ENCODE peak calls at places on chromosomes 1 and 21, in nine cellular contexts. One of them, this sample, is unnamed.

GRCh38 chr1:36248250-36248894 is 24.1 kb downstream of the THRAP3 start:
- DNase-seq in right lobe of liver: peak; percentile 72
- DNase-seq in AG04449: no peak
- DNase-seq in IMR-90: peak; percentile 93
- DNase-seq in T-helper 17 cell: no peak
- DNase-seq in DMS79: no peak
- DNase-seq in KG1: no peak
- DNase-seq in prostate gland: peak; percentile 58
- DNase-seq in G401: no peak
- DNase-seq in this sample: no peak

GRCh38 chr21:43306911-43307676 is 119.8 kb downstream of the SIK1 start:
- DNase-seq in right lobe of liver: peak; percentile 10
- DNase-seq in AG04449: no peak
- DNase-seq in IMR-90: peak; percentile 28
- DNase-seq in T-helper 17 cell: no peak
- DNase-seq in DMS79: no peak
- DNase-seq in KG1: no peak
- DNase-seq in prostate gland: no peak
- DNase-seq in G401: no peak
- DNase-seq in this sample: no peak

GRCh38 chr1:67059331-67059730 is 5.4 kb upstream of the SLC35D1 start:
- DNase-seq in right lobe of liver: no peak
- DNase-seq in AG04449: no peak
- DNase-seq in IMR-90: peak; percentile 16
- DNase-seq in T-helper 17 cell: no peak
- DNase-seq in DMS79: no peak
- DNase-seq in KG1: no peak
- DNase-seq in prostate gland: no peak
- DNase-seq in G401: no peak
- DNase-seq in this sample: no peak

GRCh38 chr1:151210830-151211229 is 12.5 kb downstream of the PIP5K1A start:
- DNase-seq in right lobe of liver: no peak
- DNase-seq in AG04449: no peak
- DNase-seq in IMR-90: peak; percentile 72
- DNase-seq in T-helper 17 cell: no peak
- DNase-seq in DMS79: no peak
- DNase-seq in KG1: no peak
- DNase-seq in prostate gland: no peak
- DNase-seq in G401: no peak
- DNase-seq in this sample: no peak

GRCh38 chr1:21338568-21339401 is 48.5 kb upstream of the ECE1 start:
- DNase-seq in right lobe of liver: peak; percentile 90
- DNase-seq in AG04449: no peak
- DNase-seq in IMR-90: peak; percentile 93
- DNase-seq in T-helper 17 cell: no peak
- DNase-seq in DMS79: peak; percentile 88
- DNase-seq in KG1: no peak
- DNase-seq in prostate gland: peak; percentile 87
- DNase-seq in G401: no peak
- DNase-seq in this sample: no peak

GRCh38 chr1:207853372-207853757 is 57.6 kb downstream of the CD34 start:
- DNase-seq in right lobe of liver: no peak
- DNase-seq in AG04449: no peak
- DNase-seq in IMR-90: peak; percentile 19
- DNase-seq in T-helper 17 cell: no peak
- DNase-seq in DMS79: no peak
- DNase-seq in KG1: no peak
- DNase-seq in prostate gland: no peak
- DNase-seq in G401: no peak
- DNase-seq in this sample: no peak

GRCh38 chr1:114154146-114154962 is 685 bp upstream of the SYT6 start:
- DNase-seq in right lobe of liver: no peak
- DNase-seq in AG04449: no peak
- DNase-seq in IMR-90: no peak
- DNase-seq in T-helper 17 cell: no peak
- DNase-seq in DMS79: peak; percentile 4
- DNase-seq in KG1: no peak
- DNase-seq in prostate gland: no peak
- DNase-seq in G401: peak; percentile 62
- DNase-seq in this sample: peak; percentile 54

GRCh38 chr21:29105218-29105617 is 25.2 kb upstream of the MAP3K7CL start:
- DNase-seq in right lobe of liver: no peak
- DNase-seq in AG04449: no peak
- DNase-seq in IMR-90: peak; percentile 63
- DNase-seq in T-helper 17 cell: no peak
- DNase-seq in DMS79: no peak
- DNase-seq in KG1: no peak
- DNase-seq in prostate gland: no peak
- DNase-seq in G401: no peak
- DNase-seq in this sample: no peak

GRCh38 chr1:201552941-201553341 is 14.0 kb downstream of the NAV1 start:
- DNase-seq in right lobe of liver: no peak
- DNase-seq in AG04449: no peak
- DNase-seq in IMR-90: peak; percentile 76
- DNase-seq in T-helper 17 cell: no peak
- DNase-seq in DMS79: no peak
- DNase-seq in KG1: no peak
- DNase-seq in prostate gland: no peak
- DNase-seq in G401: no peak
- DNase-seq in this sample: peak; percentile 63

GRCh38 chr1:172905452-172905851 is 145.3 kb downstream of the TNFSF18 start:
- DNase-seq in right lobe of liver: no peak
- DNase-seq in AG04449: no peak
- DNase-seq in IMR-90: peak; percentile 73
- DNase-seq in T-helper 17 cell: no peak
- DNase-seq in DMS79: no peak
- DNase-seq in KG1: no peak
- DNase-seq in prostate gland: no peak
- DNase-seq in G401: no peak
- DNase-seq in this sample: no peak

GRCh38 chr1:110616587-110616986 is 10.4 kb upstream of the KCNA2 start:
- DNase-seq in right lobe of liver: no peak
- DNase-seq in AG04449: no peak
- DNase-seq in IMR-90: peak; percentile 10
- DNase-seq in T-helper 17 cell: no peak
- DNase-seq in DMS79: no peak
- DNase-seq in KG1: peak; percentile 12
- DNase-seq in prostate gland: no peak
- DNase-seq in G401: no peak
- DNase-seq in this sample: no peak

GRCh38 chr1:19682257-19682656 is 17.6 kb downstream of the HTR6 start:
- DNase-seq in right lobe of liver: no peak
- DNase-seq in AG04449: peak; percentile 67
- DNase-seq in IMR-90: peak; percentile 93
- DNase-seq in T-helper 17 cell: no peak
- DNase-seq in DMS79: no peak
- DNase-seq in KG1: no peak
- DNase-seq in prostate gland: no peak
- DNase-seq in G401: no peak
- DNase-seq in this sample: peak; percentile 24

GRCh38 chr1:40703316-40703715 is 11.8 kb downstream of the NFYC start:
- DNase-seq in right lobe of liver: no peak
- DNase-seq in AG04449: no peak
- DNase-seq in IMR-90: peak; percentile 87
- DNase-seq in T-helper 17 cell: no peak
- DNase-seq in DMS79: peak; percentile 14
- DNase-seq in KG1: no peak
- DNase-seq in prostate gland: no peak
- DNase-seq in G401: no peak
- DNase-seq in this sample: no peak

GRCh38 chr1:12206792-12207424 is 22.9 kb upstream of the VPS13D start:
- DNase-seq in right lobe of liver: no peak
- DNase-seq in AG04449: no peak
- DNase-seq in IMR-90: no peak
- DNase-seq in T-helper 17 cell: no peak
- DNase-seq in DMS79: peak; percentile 78
- DNase-seq in KG1: no peak
- DNase-seq in prostate gland: no peak
- DNase-seq in G401: no peak
- DNase-seq in this sample: no peak

GRCh38 chr1:54312874-54313316 is 93.3 kb downstream of the SSBP3 start:
- DNase-seq in right lobe of liver: peak; percentile 61
- DNase-seq in AG04449: no peak
- DNase-seq in IMR-90: peak; percentile 77
- DNase-seq in T-helper 17 cell: no peak
- DNase-seq in DMS79: no peak
- DNase-seq in KG1: no peak
- DNase-seq in prostate gland: no peak
- DNase-seq in G401: no peak
- DNase-seq in this sample: no peak

GRCh38 chr1:152189657-152190442 is 30.8 kb upstream of the RPTN start:
- DNase-seq in right lobe of liver: peak; percentile 54
- DNase-seq in AG04449: no peak
- DNase-seq in IMR-90: peak; percentile 38
- DNase-seq in T-helper 17 cell: peak; percentile 37
- DNase-seq in DMS79: no peak
- DNase-seq in KG1: peak; percentile 43
- DNase-seq in prostate gland: peak; percentile 66
- DNase-seq in G401: peak; percentile 13
- DNase-seq in this sample: peak; percentile 61

GRCh38 chr1:246153796-246154212 is 353.3 kb downstream of the SMYD3 start:
- DNase-seq in right lobe of liver: no peak
- DNase-seq in AG04449: no peak
- DNase-seq in IMR-90: peak; percentile 50
- DNase-seq in T-helper 17 cell: no peak
- DNase-seq in DMS79: no peak
- DNase-seq in KG1: no peak
- DNase-seq in prostate gland: no peak
- DNase-seq in G401: no peak
- DNase-seq in this sample: no peak

GRCh38 chr1:205375816-205376545 is 19.3 kb upstream of the KLHDC8A start:
- DNase-seq in right lobe of liver: no peak
- DNase-seq in AG04449: no peak
- DNase-seq in IMR-90: peak; percentile 68
- DNase-seq in T-helper 17 cell: no peak
- DNase-seq in DMS79: no peak
- DNase-seq in KG1: no peak
- DNase-seq in prostate gland: peak; percentile 23
- DNase-seq in G401: peak; percentile 41
- DNase-seq in this sample: peak; percentile 65

GRCh38 chr1:23899070-23899469 is 14.1 kb downstream of the CNR2 start:
- DNase-seq in right lobe of liver: no peak
- DNase-seq in AG04449: no peak
- DNase-seq in IMR-90: no peak
- DNase-seq in T-helper 17 cell: no peak
- DNase-seq in DMS79: no peak
- DNase-seq in KG1: no peak
- DNase-seq in prostate gland: no peak
- DNase-seq in G401: no peak
- DNase-seq in this sample: no peak

GRCh38 chr21:41671859-41672542 is 94.9 kb downstream of the RIPK4 start:
- DNase-seq in right lobe of liver: no peak
- DNase-seq in AG04449: no peak
- DNase-seq in IMR-90: no peak
- DNase-seq in T-helper 17 cell: no peak
- DNase-seq in DMS79: no peak
- DNase-seq in KG1: no peak
- DNase-seq in prostate gland: no peak
- DNase-seq in G401: no peak
- DNase-seq in this sample: no peak

GRCh38 chr1:246450485-246451251 is 56.4 kb downstream of the SMYD3 start:
- DNase-seq in right lobe of liver: no peak
- DNase-seq in AG04449: no peak
- DNase-seq in IMR-90: peak; percentile 35
- DNase-seq in T-helper 17 cell: no peak
- DNase-seq in DMS79: peak; percentile 15
- DNase-seq in KG1: no peak
- DNase-seq in prostate gland: no peak
- DNase-seq in G401: peak; percentile 73
- DNase-seq in this sample: peak; percentile 29

GRCh38 chr1:85943526-85943925 is 213.0 kb downstream of the COL24A1 start:
- DNase-seq in right lobe of liver: no peak
- DNase-seq in AG04449: no peak
- DNase-seq in IMR-90: no peak
- DNase-seq in T-helper 17 cell: no peak
- DNase-seq in DMS79: no peak
- DNase-seq in KG1: no peak
- DNase-seq in prostate gland: no peak
- DNase-seq in G401: no peak
- DNase-seq in this sample: no peak

GRCh38 chr1:153122831-153123421 is 9.6 kb upstream of the SPRR2F start:
- DNase-seq in right lobe of liver: no peak
- DNase-seq in AG04449: no peak
- DNase-seq in IMR-90: no peak
- DNase-seq in T-helper 17 cell: no peak
- DNase-seq in DMS79: peak; percentile 94
- DNase-seq in KG1: no peak
- DNase-seq in prostate gland: no peak
- DNase-seq in G401: no peak
- DNase-seq in this sample: no peak

GRCh38 chr1:99986656-99987225 is 16.9 kb downstream of the SLC35A3 start:
- DNase-seq in right lobe of liver: no peak
- DNase-seq in AG04449: no peak
- DNase-seq in IMR-90: no peak
- DNase-seq in T-helper 17 cell: no peak
- DNase-seq in DMS79: no peak
- DNase-seq in KG1: no peak
- DNase-seq in prostate gland: no peak
- DNase-seq in G401: no peak
- DNase-seq in this sample: no peak

GRCh38 chr21:34846601-34847112 is 177.9 kb downstream of the CLIC6 start:
- DNase-seq in right lobe of liver: no peak
- DNase-seq in AG04449: no peak
- DNase-seq in IMR-90: peak; percentile 89
- DNase-seq in T-helper 17 cell: no peak
- DNase-seq in DMS79: no peak
- DNase-seq in KG1: no peak
- DNase-seq in prostate gland: no peak
- DNase-seq in G401: no peak
- DNase-seq in this sample: no peak

GRCh38 chr1:159177273-159177907 is 6.0 kb downstream of the CADM3 start:
- DNase-seq in right lobe of liver: no peak
- DNase-seq in AG04449: peak; percentile 2
- DNase-seq in IMR-90: peak; percentile 58
- DNase-seq in T-helper 17 cell: no peak
- DNase-seq in DMS79: no peak
- DNase-seq in KG1: peak; percentile 24
- DNase-seq in prostate gland: peak; percentile 25
- DNase-seq in G401: peak; percentile 17
- DNase-seq in this sample: no peak

GRCh38 chr21:33976082-33976979 is 60.7 kb upstream of the ATP5PO start:
- DNase-seq in right lobe of liver: no peak
- DNase-seq in AG04449: peak; percentile 96
- DNase-seq in IMR-90: peak; percentile 94
- DNase-seq in T-helper 17 cell: peak; percentile 32
- DNase-seq in DMS79: no peak
- DNase-seq in KG1: peak; percentile 53
- DNase-seq in prostate gland: no peak
- DNase-seq in G401: no peak
- DNase-seq in this sample: peak; percentile 52

This sample was measured in Ammon's horn.